ENCODE peak calls at places on chromosome 3, in six cellular contexts. One of them, this sample, is unnamed. For H3K4me1, the result is how much of the 10 kb centered on the place peaks cover.

GRCh38 chr3:40309925-40310635 is 573 bp downstream of the EIF1B start:
- DNase-seq in upper lobe of left lung: peak
- DNase-seq in sigmoid colon: peak
- DNase-seq in transverse colon: peak
- DNase-seq in HepG2: peak
- DNase-seq in spleen: peak
- DNase-seq in this sample: peak

GRCh38 chr3:177337548-177338331 is 140.5 kb upstream of the TBL1XR1 start:
- DNase-seq in sigmoid colon: no peak
- DNase-seq in spleen: no peak
- DNase-seq in upper lobe of left lung: no peak
- DNase-seq in transverse colon: no peak
- DNase-seq in HepG2: no peak
- DNase-seq in this sample: no peak

GRCh38 chr3:153970735-153971347 is 150.3 kb upstream of the ARHGEF26 start:
- DNase-seq in sigmoid colon: no peak
- DNase-seq in HepG2: no peak
- DNase-seq in upper lobe of left lung: no peak
- DNase-seq in transverse colon: no peak
- DNase-seq in spleen: no peak
- DNase-seq in this sample: no peak

GRCh38 chr3:151155409-151156128 is 47.4 kb downstream of the GPR171 start:
- DNase-seq in transverse colon: no peak
- DNase-seq in sigmoid colon: no peak
- DNase-seq in spleen: no peak
- DNase-seq in upper lobe of left lung: no peak
- DNase-seq in HepG2: no peak
- DNase-seq in this sample: no peak

GRCh38 chr3:106813742-106814141 is 563.5 kb upstream of the CCDC54 start:
- DNase-seq in spleen: no peak
- DNase-seq in HepG2: no peak
- DNase-seq in sigmoid colon: no peak
- DNase-seq in transverse colon: no peak
- DNase-seq in upper lobe of left lung: no peak
- DNase-seq in this sample: no peak

GRCh38 chr3:135084976-135085375 is 289.9 kb downstream of the EPHB1 start:
- DNase-seq in transverse colon: no peak
- DNase-seq in upper lobe of left lung: no peak
- DNase-seq in sigmoid colon: no peak
- DNase-seq in HepG2: no peak
- DNase-seq in spleen: no peak
- DNase-seq in this sample: no peak

GRCh38 chr3:53495518-53496501 is 1.4 kb downstream of the CACNA1D start:
- DNase-seq in upper lobe of left lung: peak
- DNase-seq in sigmoid colon: peak
- DNase-seq in HepG2: no peak
- DNase-seq in transverse colon: peak
- DNase-seq in spleen: no peak
- DNase-seq in this sample: no peak

GRCh38 chr3:158539414-158540014 is 31.5 kb upstream of the MLF1 start:
- DNase-seq in HepG2: peak
- DNase-seq in sigmoid colon: no peak
- DNase-seq in spleen: no peak
- DNase-seq in transverse colon: peak
- DNase-seq in upper lobe of left lung: no peak
- DNase-seq in this sample: no peak

GRCh38 chr3:197542741-197543454 is 12.9 kb downstream of the BDH1 start:
- DNase-seq in sigmoid colon: peak
- DNase-seq in upper lobe of left lung: no peak
- DNase-seq in HepG2: no peak
- DNase-seq in transverse colon: no peak
- DNase-seq in spleen: no peak
- DNase-seq in this sample: no peak

GRCh38 chr3:73207946-73208345 is 146.5 kb downstream of the EBLN2 start:
- DNase-seq in transverse colon: no peak
- DNase-seq in spleen: no peak
- DNase-seq in sigmoid colon: no peak
- DNase-seq in upper lobe of left lung: no peak
- DNase-seq in HepG2: no peak
- DNase-seq in this sample: no peak

GRCh38 chr3:143840636-143841035 is 7.6 kb downstream of the SLC9A9 start:
- DNase-seq in sigmoid colon: no peak
- DNase-seq in upper lobe of left lung: no peak
- DNase-seq in spleen: no peak
- DNase-seq in transverse colon: no peak
- DNase-seq in HepG2: no peak
- DNase-seq in this sample: no peak

DNA sequence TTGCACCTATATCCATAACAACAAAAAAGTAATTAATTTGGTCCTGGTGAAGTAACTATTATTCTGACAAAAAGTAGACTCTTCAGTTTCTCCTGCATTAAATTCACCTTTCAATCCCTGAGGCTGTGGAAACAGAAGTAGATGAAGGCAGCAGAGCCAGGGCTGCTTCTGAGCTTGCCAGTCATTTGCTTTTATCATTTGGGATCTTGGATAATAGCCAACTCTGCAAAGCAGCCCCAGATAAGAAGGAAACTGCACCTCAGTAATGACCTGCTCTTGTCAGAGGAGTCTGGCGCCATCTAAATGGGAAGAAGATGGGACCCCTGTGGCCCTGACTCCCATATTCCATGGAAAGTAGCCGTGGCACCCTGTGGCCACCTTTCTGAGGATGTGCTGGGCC is 9.7 kb downstream of the CCR9 start:
- DNase-seq in upper lobe of left lung: no peak
- DNase-seq in transverse colon: no peak
- DNase-seq in sigmoid colon: no peak
- DNase-seq in HepG2: no peak
- DNase-seq in spleen: no peak
- DNase-seq in this sample: no peak
- H3K4me1 ChIP-seq in upper lobe of left lung: under half
- H3K4me1 ChIP-seq in transverse colon: under half
- H3K4me1 ChIP-seq in sigmoid colon: under half
- H3K4me1 ChIP-seq in HepG2: under half
- H3K4me1 ChIP-seq in spleen: under half
- H3K4me1 ChIP-seq in this sample: under half

DNA sequence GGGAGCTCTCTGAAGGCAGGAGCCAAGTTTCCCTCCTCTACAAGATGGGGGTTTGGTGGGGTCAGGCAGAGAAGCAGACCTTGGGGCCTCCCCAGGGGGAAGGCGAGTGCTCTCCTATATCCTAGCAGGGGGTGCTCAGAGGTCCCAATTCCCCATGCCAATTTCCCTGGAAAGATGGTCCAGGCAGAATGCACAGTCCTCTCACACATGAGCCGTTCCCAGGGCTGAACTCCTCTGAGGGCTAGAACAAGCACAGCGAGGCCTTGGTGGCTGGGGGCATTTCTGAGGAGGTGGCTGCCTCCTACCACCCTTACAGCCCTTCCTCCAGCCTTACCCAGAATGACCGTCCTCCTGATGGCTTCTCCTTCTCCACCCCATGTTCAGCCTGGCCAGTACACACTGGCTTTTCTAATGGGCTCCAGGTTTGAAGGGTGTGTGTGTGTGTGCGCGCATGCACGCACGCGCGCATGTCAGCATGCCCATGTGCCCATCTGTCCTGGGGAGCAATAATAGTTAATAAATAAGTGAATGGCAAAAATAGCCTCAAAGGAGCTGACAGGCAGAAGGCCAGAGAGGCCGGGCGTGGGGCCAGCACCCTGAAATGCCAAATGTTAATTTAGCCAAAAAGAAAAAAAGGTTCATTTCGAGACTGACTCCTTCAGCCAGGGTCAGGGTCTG is 24.4 kb downstream of the ADCY5 start:
- DNase-seq in sigmoid colon: no peak
- DNase-seq in transverse colon: no peak
- DNase-seq in HepG2: no peak
- DNase-seq in spleen: no peak
- DNase-seq in upper lobe of left lung: peak
- DNase-seq in this sample: no peak
- TF ChIP-seq POLR2AphosphoS5 in sigmoid colon: peak
- TF ChIP-seq POLR2AphosphoS5 in transverse colon: no peak
- TF ChIP-seq POLR2AphosphoS5 in HepG2: no peak
- TF ChIP-seq POLR2AphosphoS5 in spleen: no peak
- TF ChIP-seq POLR2AphosphoS5 in upper lobe of left lung: no peak
- TF ChIP-seq POLR2AphosphoS5 in this sample: no peak

GRCh38 chr3:42077785-42078184 is 13.4 kb upstream of the TRAK1 start:
- DNase-seq in upper lobe of left lung: no peak
- DNase-seq in HepG2: no peak
- DNase-seq in sigmoid colon: no peak
- DNase-seq in transverse colon: peak
- DNase-seq in spleen: peak
- DNase-seq in this sample: no peak

GRCh38 chr3:42078686-42079085 is 12.5 kb upstream of the TRAK1 start:
- DNase-seq in sigmoid colon: no peak
- DNase-seq in spleen: peak
- DNase-seq in upper lobe of left lung: no peak
- DNase-seq in HepG2: no peak
- DNase-seq in transverse colon: peak
- DNase-seq in this sample: no peak

GRCh38 chr3:42080452-42080872 is 10.7 kb upstream of the TRAK1 start:
- DNase-seq in HepG2: peak
- DNase-seq in transverse colon: peak
- DNase-seq in sigmoid colon: peak
- DNase-seq in spleen: peak
- DNase-seq in upper lobe of left lung: no peak
- DNase-seq in this sample: peak

GRCh38 chr3:42081814-42082473 is 9.2 kb upstream of the TRAK1 start:
- DNase-seq in sigmoid colon: no peak
- DNase-seq in transverse colon: peak
- DNase-seq in upper lobe of left lung: no peak
- DNase-seq in HepG2: no peak
- DNase-seq in spleen: peak
- DNase-seq in this sample: no peak

DNA sequence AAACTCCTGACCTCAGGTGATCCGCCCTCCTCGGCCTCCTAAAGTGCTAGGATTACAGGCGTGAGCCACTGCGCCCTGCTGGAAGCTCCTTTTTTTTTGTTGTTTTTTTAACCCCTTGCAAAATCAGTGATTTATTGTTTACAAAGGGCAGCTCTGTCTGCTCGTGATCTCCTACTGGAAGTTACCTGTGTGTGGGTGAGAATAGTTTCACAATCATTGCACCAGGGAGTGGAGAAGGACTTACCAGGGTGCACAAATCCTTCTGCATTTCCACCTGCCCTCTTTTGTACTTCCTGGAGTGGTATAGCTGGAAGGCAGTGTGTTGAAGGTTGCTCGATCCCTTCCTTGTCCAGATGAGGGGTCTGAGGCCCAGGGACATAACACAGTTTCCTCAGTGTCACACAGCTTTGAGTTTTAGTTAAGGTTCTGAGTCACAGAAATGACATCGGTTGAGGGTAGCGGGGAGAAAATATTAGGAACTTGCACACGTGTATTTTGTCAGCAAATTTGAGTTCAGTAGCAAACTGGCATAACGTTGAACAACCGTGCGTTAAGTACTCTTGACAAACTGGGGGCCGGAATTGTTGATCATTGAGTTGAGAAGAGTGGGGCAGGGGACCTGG is 11.3 kb upstream of the TRAK1 start:
- DNase-seq in transverse colon: peak
- DNase-seq in upper lobe of left lung: no peak
- DNase-seq in sigmoid colon: no peak
- DNase-seq in HepG2: peak
- DNase-seq in spleen: peak
- DNase-seq in this sample: no peak
- H3K4me1 ChIP-seq in transverse colon: under half
- H3K4me1 ChIP-seq in upper lobe of left lung: under half
- H3K4me1 ChIP-seq in sigmoid colon: half or more
- H3K4me1 ChIP-seq in HepG2: under half
- H3K4me1 ChIP-seq in spleen: half or more
- H3K4me1 ChIP-seq in this sample: under half

DNA sequence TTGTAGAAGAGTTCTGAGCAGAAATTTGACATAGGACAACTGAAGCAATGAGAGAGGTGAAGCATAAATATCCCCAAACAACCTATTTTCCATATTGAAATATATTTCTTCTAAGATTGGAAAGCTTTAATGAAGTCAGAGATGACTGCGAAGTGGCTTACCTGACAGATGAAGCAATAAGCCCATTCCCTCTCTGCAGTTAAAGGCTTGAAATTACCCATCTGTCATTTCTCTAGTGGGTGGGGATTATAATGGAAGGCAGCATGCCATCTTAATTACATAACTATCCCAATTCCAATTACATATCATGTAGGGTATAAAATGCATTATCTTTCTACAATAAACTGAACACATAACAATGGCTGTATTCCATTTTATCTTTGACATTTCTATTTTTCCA is 1070.5 kb downstream of the SI start:
- DNase-seq in sigmoid colon: no peak
- DNase-seq in transverse colon: no peak
- DNase-seq in HepG2: no peak
- DNase-seq in spleen: no peak
- DNase-seq in upper lobe of left lung: no peak
- DNase-seq in this sample: no peak
- TF ChIP-seq POLR2AphosphoS5 in sigmoid colon: no peak
- TF ChIP-seq POLR2AphosphoS5 in transverse colon: no peak
- TF ChIP-seq POLR2AphosphoS5 in HepG2: no peak
- TF ChIP-seq POLR2AphosphoS5 in spleen: no peak
- TF ChIP-seq POLR2AphosphoS5 in upper lobe of left lung: no peak
- TF ChIP-seq POLR2AphosphoS5 in this sample: no peak

GRCh38 chr3:46935989-46936620 is 40.4 kb downstream of the CCDC12 start:
- DNase-seq in upper lobe of left lung: no peak
- DNase-seq in transverse colon: no peak
- DNase-seq in HepG2: no peak
- DNase-seq in spleen: peak
- DNase-seq in sigmoid colon: peak
- DNase-seq in this sample: no peak

GRCh38 chr3:46935168-46935858 is 41.2 kb downstream of the CCDC12 start:
- DNase-seq in transverse colon: peak
- DNase-seq in spleen: peak
- DNase-seq in sigmoid colon: peak
- DNase-seq in HepG2: peak
- DNase-seq in upper lobe of left lung: no peak
- DNase-seq in this sample: peak

GRCh38 chr3:46934508-46935167 is 41.9 kb downstream of the CCDC12 start:
- DNase-seq in transverse colon: no peak
- DNase-seq in sigmoid colon: peak
- DNase-seq in spleen: peak
- DNase-seq in upper lobe of left lung: no peak
- DNase-seq in HepG2: no peak
- DNase-seq in this sample: no peak

GRCh38 chr3:46938118-46938517 is 38.4 kb downstream of the CCDC12 start:
- DNase-seq in upper lobe of left lung: no peak
- DNase-seq in spleen: no peak
- DNase-seq in sigmoid colon: no peak
- DNase-seq in transverse colon: no peak
- DNase-seq in HepG2: no peak
- DNase-seq in this sample: no peak

DNA sequence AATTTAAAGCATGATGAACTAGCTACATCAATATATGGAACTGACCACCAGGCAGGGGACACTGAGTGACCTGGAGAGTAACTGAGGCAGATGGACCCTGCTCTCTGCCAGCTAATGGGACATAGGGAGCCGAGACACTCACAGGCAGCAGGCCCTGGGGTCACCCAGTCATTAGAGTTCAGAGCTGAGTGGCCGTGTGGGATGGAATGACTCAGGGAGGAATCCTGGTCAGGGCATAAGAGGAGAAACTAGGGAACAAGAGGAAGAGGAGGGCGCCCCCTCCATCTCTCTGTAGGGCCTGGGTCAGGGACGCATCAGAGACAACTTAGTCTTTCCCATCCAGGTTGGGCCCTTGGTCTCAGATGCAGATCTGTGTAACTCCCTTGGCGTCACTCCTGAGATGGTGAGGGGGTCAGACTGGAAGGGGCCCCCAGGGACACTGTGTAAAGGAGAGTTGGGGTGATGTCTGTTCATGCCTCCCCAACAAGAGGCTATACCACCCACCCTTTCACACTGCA is 39.8 kb downstream of the CCDC12 start:
- DNase-seq in upper lobe of left lung: no peak
- DNase-seq in spleen: peak
- DNase-seq in transverse colon: peak
- DNase-seq in HepG2: no peak
- DNase-seq in sigmoid colon: peak
- DNase-seq in this sample: peak
- H3K4me1 ChIP-seq in upper lobe of left lung: half or more
- H3K4me1 ChIP-seq in spleen: half or more
- H3K4me1 ChIP-seq in transverse colon: under half
- H3K4me1 ChIP-seq in HepG2: half or more
- H3K4me1 ChIP-seq in sigmoid colon: half or more
- H3K4me1 ChIP-seq in this sample: under half

This sample was measured in breast epithelium.